ENCODE peak calls at places on chromosome 5, in ten cellular contexts. C, K, R, N, O, Z, B, V, F and Y are unnamed samples.

GRCh38 chr5:178320281-178320855 is 87.8 kb upstream of the PHYKPL start:
- DNase-seq in O (peak), Z (no peak), K (no peak), B (peak), R (no peak), V (no peak), C (peak), F (no peak), N (no peak), Y (no peak)

GRCh38 chr5:73820321-73820720 is 194.3 kb downstream of the ARHGEF28 start:
- DNase-seq in V (no peak), R (no peak), N (no peak), B (no peak), O (no peak), F (no peak), Z (peak), C (no peak), K (no peak), Y (no peak)

GRCh38 chr5:154287136-154287535 is 96.6 kb downstream of the GALNT10 start:
- DNase-seq in Z (peak), O (no peak), V (no peak), N (no peak), B (no peak), C (no peak), F (no peak), R (peak), K (peak), Y (no peak)

GRCh38 chr5:39970117-39970798 is 545.5 kb upstream of the DAB2 start:
- DNase-seq in N (no peak), C (no peak), K (no peak), Z (no peak), B (no peak), V (no peak), F (no peak), O (no peak), R (no peak), Y (no peak)

GRCh38 chr5:159886312-159886711 is 30.0 kb upstream of the ADRA1B start:
- DNase-seq in N (no peak), F (no peak), O (no peak), B (no peak), R (no peak), K (no peak), C (no peak), V (no peak), Z (no peak), Y (no peak)

GRCh38 chr5:93311825-93312224 is 269.2 kb downstream of the NR2F1-AS1 start:
- DNase-seq in C (no peak), N (no peak), Z (no peak), R (no peak), O (no peak), F (no peak), K (no peak), V (no peak), B (no peak), Y (no peak)

GRCh38 chr5:83608122-83608521 is 112.5 kb downstream of the HAPLN1 start:
- DNase-seq in K (peak), C (peak), Z (peak), N (peak), V (no peak), R (peak), F (peak), B (no peak), O (no peak), Y (peak)

GRCh38 chr5:157205708-157206107 is 25.1 kb downstream of the ITK start:
- DNase-seq in O (no peak), K (no peak), N (no peak), V (no peak), R (no peak), Z (no peak), B (no peak), F (no peak), C (no peak), Y (no peak)